ENCODE peak calls at places on chromosomes 7 and 10, in nine cellular contexts. S is left ventricle myocardium inferior; W is right atrium auricular region; H is heart left ventricle; O is ovary; Y is brain microvascular endothelial cell; X is gastrocnemius medialis; K is AG04450; J is naive thymus-derived CD4-positive, alpha-beta T cell. G is an unnamed sample. For H3K27me3, the result is how much of the 10 kb centered on the place peaks cover.

GRCh38 chr10:67934331-67934730 is 49.9 kb downstream of the SIRT1 start:
- DNase-seq in K (no peak), X (no peak), O (no peak), J (no peak), S (no peak), H (no peak), W (no peak), Y (no peak), G (no peak)

GRCh38 chr7:33040803-33041516 is 21.6 kb downstream of the NT5C3A start:
- DNase-seq in Y (no peak), O (no peak), J (no peak), X (peak), S (no peak), H (peak), K (no peak), W (no peak), G (no peak)

GRCh38 chr10:15439381-15439837 is 68.3 kb upstream of the FAM171A1 start:
- DNase-seq in H (peak), K (no peak), J (no peak), S (peak), W (peak), X (no peak), Y (peak), O (peak), G (peak)

GRCh38 chr7:19113855-19114590 is 3.4 kb downstream of the TWIST1 start:
- DNase-seq in W (no peak), K (no peak), S (no peak), H (no peak), J (no peak), O (no peak), X (no peak), Y (peak), G (no peak)

GRCh38 chr7:73894851-73895441 is 34.0 kb downstream of the TMEM270 start:
- DNase-seq in K (peak), J (no peak), H (peak), W (peak), X (peak), Y (peak), S (peak), O (peak), G (peak)

GRCh38 chr10:44263771-44264170 is 121.1 kb downstream of the CXCL12 start:
- DNase-seq in Y (no peak), S (no peak), K (no peak), O (no peak), X (no peak), W (no peak), H (peak), J (no peak), G (no peak)

GRCh38 chr10:101444499-101444898 is 90.5 kb downstream of the BTRC start:
- DNase-seq in S (no peak), W (no peak), H (no peak), O (no peak), K (no peak), J (no peak), X (no peak), Y (no peak), G (no peak)

GRCh38 chr7:2263176-2263575 is 21.1 kb downstream of the NUDT1 start:
- DNase-seq in H (no peak), S (no peak), W (no peak), O (no peak), J (no peak), X (no peak), Y (no peak), K (no peak), G (no peak)

GRCh38 chr10:70115948-70116682 is 16.5 kb downstream of the AIFM2 start:
- DNase-seq in X (no peak), J (peak), H (peak), S (peak), O (peak), W (no peak), Y (peak), K (no peak), G (no peak)

GRCh38 chr7:18874875-18875274 is 242.6 kb downstream of the TWIST1 start:
- DNase-seq in J (no peak), Y (no peak), O (no peak), S (no peak), H (no peak), X (no peak), K (no peak), W (no peak), G (no peak)

GRCh38 chr7:15603124-15603523 is 41.3 kb upstream of the AGMO start:
- DNase-seq in J (no peak), Y (no peak), X (no peak), W (no peak), S (no peak), K (no peak), H (no peak), O (no peak), G (no peak)

GRCh38 chr10:132198381-132199181 is 11.8 kb downstream of the DPYSL4 start:
- DNase-seq in J (no peak), W (no peak), X (no peak), S (no peak), O (no peak), Y (no peak), K (no peak), H (no peak), G (no peak)

GRCh38 chr10:128631801-128632241 is 505.6 kb upstream of the MKI67 start:
- DNase-seq in W (no peak), S (no peak), Y (peak), K (no peak), X (no peak), H (no peak), O (no peak), J (no peak), G (no peak)

GRCh38 chr7:778968-779451 is 51.9 kb upstream of the PRKAR1B start:
- DNase-seq in Y (no peak), O (no peak), K (no peak), X (no peak), H (no peak), S (no peak), J (no peak), W (no peak), G (no peak)

GRCh38 chr10:88077977-88078376 is 214.6 kb downstream of the PTEN start:
- DNase-seq in W (no peak), K (no peak), Y (no peak), J (no peak), H (no peak), S (no peak), X (no peak), O (no peak), G (no peak)

GRCh38 chr10:79244068-79244442 is 103.2 kb upstream of the PPIF start:
- DNase-seq in W (no peak), O (no peak), K (no peak), X (no peak), H (no peak), J (no peak), S (no peak), Y (no peak), G (no peak)

GRCh38 chr7:135976312-135977019 is 693 bp downstream of the MTPN start:
- DNase-seq in W (no peak), Y (no peak), J (no peak), X (peak), H (no peak), K (no peak), S (no peak), O (no peak), G (no peak)

GRCh38 chr10:132195366-132196075 is 8.8 kb downstream of the DPYSL4 start:
- DNase-seq in K (no peak), W (no peak), Y (no peak), J (no peak), X (no peak), S (no peak), H (no peak), O (no peak), G (no peak)

GRCh38 chr10:53314856-53315255 is 542.3 kb upstream of the MBL2 start:
- DNase-seq in S (no peak), K (peak), X (no peak), W (no peak), J (no peak), Y (peak), H (no peak), O (no peak), G (no peak)

GRCh38 chr7:86942081-86942480 is 117.4 kb downstream of the ELAPOR2 start:
- DNase-seq in H (no peak), X (no peak), W (no peak), K (no peak), Y (no peak), O (no peak), J (no peak), S (no peak), G (no peak)

GRCh38 chr10:113922787-113923570 is 68.5 kb downstream of the NHLRC2 start:
- DNase-seq in O (no peak), K (no peak), X (no peak), H (no peak), S (no peak), Y (no peak), W (no peak), J (no peak), G (no peak)

GRCh38 chr10:89129850-89130396 is 77.2 kb downstream of the CH25H start:
- DNase-seq in S (peak), J (no peak), O (no peak), W (no peak), Y (peak), X (peak), K (no peak), H (peak), G (no peak)

GRCh38 chr7:27165655-27166474 is 528 bp upstream of the HOXA9 start:
- DNase-seq in H (no peak), J (peak), O (no peak), X (no peak), W (no peak), K (no peak), S (no peak), Y (no peak), G (no peak)
- H3K27me3 ChIP-seq in H (half or more), J (half or more), O (under half), X (under half), W (half or more), K (half or more), S (half or more), Y (half or more), G (under half)

DNA sequence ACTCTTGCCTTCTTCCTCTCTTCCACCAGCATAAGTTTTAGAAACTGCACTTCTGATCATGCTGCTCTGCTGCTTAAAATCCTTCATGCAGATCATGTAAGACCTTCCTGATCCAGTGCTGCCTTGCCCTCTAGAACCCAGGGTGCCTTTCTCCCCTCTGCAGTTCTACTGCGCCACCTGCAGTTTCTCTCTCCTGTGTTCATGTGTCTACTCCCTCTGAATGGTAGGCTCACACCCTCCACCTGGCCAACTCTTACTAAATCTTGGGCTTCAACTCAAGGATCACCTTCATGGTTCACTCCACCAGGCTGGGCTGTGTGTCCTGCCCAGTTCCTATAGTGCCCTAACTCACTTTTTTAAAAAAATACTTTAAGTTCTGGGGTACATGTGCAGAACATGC is 174.6 kb upstream of the ITGB1 start:
- DNase-seq in Y (no peak), S (no peak), J (no peak), O (no peak), H (no peak), K (no peak), X (no peak), W (no peak), G (no peak)
- H3K27ac ChIP-seq in Y (no peak), S (no peak), J (no peak), O (no peak), H (no peak), K (no peak), X (no peak), W (no peak), G (no peak)

GRCh38 chr7:129790136-129790535 is 162.6 kb downstream of the UBE2H start:
- DNase-seq in X (no peak), Y (no peak), S (no peak), J (no peak), H (no peak), W (no peak), K (no peak), O (no peak), G (no peak)
- H3K27me3 ChIP-seq in X (under half), Y (under half), S (half or more), J (under half), H (under half), W (under half), K (under half), O (under half), G (under half)

GRCh38 chr7:16804674-16805439 is at the start of gene AGR2:
- DNase-seq in S (no peak), H (no peak), Y (no peak), J (no peak), O (no peak), K (no peak), X (no peak), W (no peak), G (no peak)

GRCh38 chr7:16801111-16801542 is 3.7 kb downstream of the AGR2 start:
- DNase-seq in X (no peak), Y (peak), H (no peak), O (no peak), S (no peak), W (no peak), J (no peak), K (peak), G (no peak)

GRCh38 chr7:16803881-16804673 is 722 bp downstream of the AGR2 start:
- DNase-seq in W (no peak), X (no peak), K (no peak), O (no peak), J (no peak), H (no peak), Y (no peak), S (no peak), G (no peak)

GRCh38 chr7:16795624-16796023 is 9.2 kb downstream of the AGR2 start:
- DNase-seq in W (no peak), H (no peak), K (no peak), Y (no peak), X (no peak), O (no peak), J (no peak), S (no peak), G (no peak)

DNA sequence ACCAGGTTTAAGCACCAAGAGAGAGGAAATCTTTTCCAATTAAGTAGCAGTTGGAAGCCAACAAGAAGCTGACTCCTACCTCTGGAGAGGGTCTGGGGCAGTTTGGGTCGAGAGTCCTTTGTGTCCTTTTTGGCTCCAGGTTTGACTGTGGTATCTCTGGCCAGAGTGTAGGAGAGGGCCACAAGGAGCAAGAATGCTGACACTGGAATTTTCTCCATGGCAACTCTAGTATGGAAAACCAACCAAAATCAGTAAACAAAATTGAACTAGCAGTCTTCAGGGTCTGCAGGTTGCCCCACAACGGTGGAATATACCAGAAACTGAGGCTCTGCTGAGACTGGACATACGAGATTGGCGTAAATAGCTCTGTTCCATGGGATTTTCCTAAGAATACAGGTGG is 3.2 kb downstream of the AGR2 start:
- DNase-seq in S (no peak), O (no peak), Y (no peak), W (no peak), J (no peak), X (no peak), H (no peak), K (no peak), G (no peak)
- H3K27ac ChIP-seq in S (no peak), O (no peak), Y (no peak), W (no peak), J (no peak), X (no peak), H (no peak), K (no peak), G (no peak)

DNA sequence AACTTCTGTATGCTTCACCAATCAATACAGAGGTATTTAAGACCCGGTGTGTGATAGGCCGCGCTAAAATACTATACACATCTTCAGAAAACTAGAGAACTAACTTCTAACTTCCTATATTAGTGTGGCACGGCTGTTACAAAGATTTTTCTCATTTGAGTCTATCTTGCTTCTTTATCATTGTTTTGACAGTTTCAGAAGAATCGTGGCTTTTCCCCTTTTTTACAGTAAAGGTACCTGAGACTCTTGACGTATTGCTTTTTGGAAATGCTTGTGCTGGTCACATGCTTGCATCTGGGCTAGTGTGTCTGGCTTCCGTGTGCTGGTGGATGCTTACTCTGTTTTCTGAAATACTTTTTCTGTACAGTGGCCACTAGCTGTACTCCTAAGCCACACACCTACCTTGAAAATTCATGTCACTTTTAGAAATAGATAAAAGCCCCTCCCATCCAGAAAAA is 12.7 kb downstream of the IKZF1 start:
- DNase-seq in K (no peak), O (no peak), H (no peak), W (no peak), S (no peak), J (no peak), Y (no peak), X (no peak), G (no peak)
- H3K27me3 ChIP-seq in K (under half), O (under half), H (under half), W (under half), S (half or more), J (under half), Y (under half), X (under half), G (under half)

DNA sequence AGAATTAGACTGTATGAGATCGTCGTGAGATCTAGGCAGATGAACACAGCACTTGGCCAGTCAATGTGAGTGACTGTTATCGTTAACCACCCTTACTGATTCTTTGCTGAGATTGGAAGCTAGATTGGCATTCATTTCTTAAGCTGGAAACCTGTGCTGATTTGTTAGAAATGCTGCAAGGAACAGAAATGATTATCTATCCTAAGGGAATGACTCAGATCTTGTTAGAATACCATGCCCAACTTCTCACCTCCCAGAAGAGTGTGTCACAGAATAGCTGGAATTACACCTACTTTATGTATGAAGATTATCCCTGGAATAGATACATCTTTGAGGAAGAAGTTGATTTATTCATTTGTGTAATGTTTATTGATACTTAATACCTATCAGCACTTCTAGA is 275.2 kb downstream of the AUTS2 start:
- DNase-seq in H (no peak), S (no peak), Y (no peak), K (no peak), O (no peak), W (no peak), X (no peak), J (no peak), G (no peak)
- H3K27ac ChIP-seq in H (no peak), S (no peak), Y (no peak), K (no peak), O (no peak), W (no peak), X (no peak), J (no peak), G (no peak)

G was measured in thoracic aorta.